ENCODE peak calls at places on chromosomes 7 and 10, in four cellular contexts. One of them, this sample, is unnamed.

GRCh38 chr7:66500087-66500486 is 128.6 kb upstream of the KCTD7 start:
- DNase-seq in HCT116: peak
- DNase-seq in GM12892: no peak
- DNase-seq in H54: no peak
- DNase-seq in this sample: no peak

GRCh38 chr7:66442385-66442784 is 186.3 kb upstream of the KCTD7 start:
- DNase-seq in HCT116: no peak
- DNase-seq in GM12892: no peak
- DNase-seq in H54: no peak
- DNase-seq in this sample: no peak

GRCh38 chr10:98312816-98313215 is 44.8 kb upstream of the LOXL4 start:
- DNase-seq in HCT116: no peak
- DNase-seq in GM12892: no peak
- DNase-seq in H54: no peak
- DNase-seq in this sample: no peak

GRCh38 chr7:100896743-100897051 is 1.0 kb upstream of the ACHE start:
- DNase-seq in HCT116: no peak
- DNase-seq in GM12892: no peak
- DNase-seq in H54: no peak
- DNase-seq in this sample: no peak

GRCh38 chr10:79442171-79443040 is 3.0 kb downstream of the ZCCHC24 start:
- DNase-seq in HCT116: no peak
- DNase-seq in GM12892: no peak
- DNase-seq in H54: no peak
- DNase-seq in this sample: no peak

GRCh38 chr7:32479574-32480200 is 10.5 kb downstream of the LSM5 start:
- DNase-seq in HCT116: peak
- DNase-seq in GM12892: no peak
- DNase-seq in H54: peak
- DNase-seq in this sample: peak

GRCh38 chr10:70176441-70176840 is 6.1 kb upstream of the SAR1A start:
- DNase-seq in HCT116: no peak
- DNase-seq in GM12892: no peak
- DNase-seq in H54: no peak
- DNase-seq in this sample: no peak

GRCh38 chr10:18140149-18140956 is at the start of gene CACNB2:
- DNase-seq in HCT116: no peak
- DNase-seq in GM12892: no peak
- DNase-seq in H54: no peak
- DNase-seq in this sample: no peak

GRCh38 chr10:128470302-128470962 is 344.2 kb upstream of the MKI67 start:
- DNase-seq in HCT116: no peak
- DNase-seq in GM12892: no peak
- DNase-seq in H54: no peak
- DNase-seq in this sample: no peak

GRCh38 chr7:121505021-121505420 is 108.9 kb upstream of the FAM3C start:
- DNase-seq in HCT116: no peak
- DNase-seq in GM12892: no peak
- DNase-seq in H54: peak
- DNase-seq in this sample: no peak

GRCh38 chr10:77240042-77240619 is 397.5 kb downstream of the KCNMA1 start:
- DNase-seq in HCT116: no peak
- DNase-seq in GM12892: no peak
- DNase-seq in H54: no peak
- DNase-seq in this sample: no peak

GRCh38 chr10:128029731-128030369 is 96.4 kb downstream of the MKI67 start:
- DNase-seq in HCT116: no peak
- DNase-seq in GM12892: no peak
- DNase-seq in H54: no peak
- DNase-seq in this sample: no peak

GRCh38 chr10:104321716-104322415 is 16.4 kb downstream of the ITPRIP start:
- DNase-seq in HCT116: no peak
- DNase-seq in GM12892: no peak
- DNase-seq in H54: no peak
- DNase-seq in this sample: no peak

GRCh38 chr7:88111136-88111748 is 108.6 kb downstream of the SRI start:
- DNase-seq in HCT116: peak
- DNase-seq in GM12892: no peak
- DNase-seq in H54: peak
- DNase-seq in this sample: peak

GRCh38 chr7:32217841-32218467 is 147.7 kb upstream of the PDE1C start:
- DNase-seq in HCT116: no peak
- DNase-seq in GM12892: no peak
- DNase-seq in H54: no peak
- DNase-seq in this sample: no peak

GRCh38 chr7:22943997-22944396 is 69.9 kb downstream of the HYCC1 start:
- DNase-seq in HCT116: no peak
- DNase-seq in GM12892: no peak
- DNase-seq in H54: no peak
- DNase-seq in this sample: no peak

GRCh38 chr7:104135760-104136558 is 71.9 kb downstream of the ORC5 start:
- DNase-seq in HCT116: no peak
- DNase-seq in GM12892: no peak
- DNase-seq in H54: no peak
- DNase-seq in this sample: no peak

GRCh38 chr7:116687801-116688201 is 15.8 kb downstream of the MET start:
- DNase-seq in HCT116: peak
- DNase-seq in GM12892: no peak
- DNase-seq in H54: peak
- DNase-seq in this sample: peak

DNA sequence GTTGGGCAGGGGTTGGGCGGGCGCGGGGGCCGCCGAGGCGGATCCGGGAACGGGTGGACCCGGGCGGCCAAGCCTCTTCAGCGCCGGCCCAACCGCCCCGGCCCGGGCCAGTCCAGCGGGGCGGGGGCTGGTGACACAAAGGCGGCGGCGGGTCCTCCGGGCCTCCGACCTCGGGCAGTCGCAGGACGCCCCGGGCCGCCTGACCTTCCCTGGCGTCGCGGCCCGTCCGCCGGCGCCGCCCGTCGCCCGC is 54.2 kb downstream of the METTL2B start:
- DNase-seq in HCT116: no peak
- DNase-seq in GM12892: no peak
- DNase-seq in H54: no peak
- DNase-seq in this sample: no peak
- TF ChIP-seq POLR2A in HCT116: peak
- TF ChIP-seq POLR2A in GM12892: peak
- TF ChIP-seq POLR2A in H54: peak
- TF ChIP-seq POLR2A in this sample: peak

GRCh38 chr7:128791121-128791967 is 424 bp upstream of the CCDC136 start:
- DNase-seq in HCT116: no peak
- DNase-seq in GM12892: peak
- DNase-seq in H54: peak
- DNase-seq in this sample: peak
- TF ChIP-seq POLR2A in HCT116: no peak
- TF ChIP-seq POLR2A in GM12892: no peak
- TF ChIP-seq POLR2A in H54: peak
- TF ChIP-seq POLR2A in this sample: no peak

GRCh38 chr10:58266003-58266825 is 1.5 kb downstream of the IPMK start:
- DNase-seq in HCT116: no peak
- DNase-seq in GM12892: no peak
- DNase-seq in H54: peak
- DNase-seq in this sample: peak

GRCh38 chr10:58268454-58268945 is 462 bp upstream of the CISD1 start:
- DNase-seq in HCT116: no peak
- DNase-seq in GM12892: no peak
- DNase-seq in H54: peak
- DNase-seq in this sample: no peak

GRCh38 chr10:58268946-58269831 is at the start of gene CISD1:
- DNase-seq in HCT116: peak
- DNase-seq in GM12892: peak
- DNase-seq in H54: peak
- DNase-seq in this sample: peak

GRCh38 chr10:58267713-58268453 is at the start of gene IPMK:
- DNase-seq in HCT116: peak
- DNase-seq in GM12892: peak
- DNase-seq in H54: peak
- DNase-seq in this sample: peak

GRCh38 chr10:58266826-58267712 is 625 bp downstream of the IPMK start:
- DNase-seq in HCT116: no peak
- DNase-seq in GM12892: no peak
- DNase-seq in H54: peak
- DNase-seq in this sample: peak
- TF ChIP-seq POLR2A in HCT116: no peak
- TF ChIP-seq POLR2A in GM12892: no peak
- TF ChIP-seq POLR2A in H54: no peak
- TF ChIP-seq POLR2A in this sample: no peak

DNA sequence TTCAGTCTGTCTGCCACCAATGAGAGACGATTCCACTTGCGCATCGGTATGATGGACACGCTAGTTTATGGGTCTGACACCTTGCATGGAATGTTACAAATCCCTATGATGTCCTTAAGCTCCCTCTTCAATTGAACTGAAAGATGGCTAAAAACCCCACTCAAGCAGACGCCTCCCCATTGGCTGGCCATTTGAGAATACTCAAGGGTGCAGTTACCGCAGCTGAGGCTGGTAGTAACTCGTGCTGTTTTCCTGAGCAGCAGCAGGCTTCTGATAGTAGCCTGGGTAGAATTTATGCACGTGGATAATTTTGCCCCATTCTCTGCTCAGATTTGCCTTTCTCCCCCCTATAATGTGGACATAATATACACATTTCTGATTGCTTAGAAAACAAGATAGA is 142.9 kb downstream of the HIBADH start:
- DNase-seq in HCT116: no peak
- DNase-seq in GM12892: no peak
- DNase-seq in H54: no peak
- DNase-seq in this sample: no peak
- TF ChIP-seq POLR2A in HCT116: no peak
- TF ChIP-seq POLR2A in GM12892: no peak
- TF ChIP-seq POLR2A in H54: no peak
- TF ChIP-seq POLR2A in this sample: no peak

GRCh38 chr7:44324204-44325126 is 929 bp downstream of the CAMK2B start:
- DNase-seq in HCT116: no peak
- DNase-seq in GM12892: no peak
- DNase-seq in H54: no peak
- DNase-seq in this sample: no peak
- TF ChIP-seq POLR2A in HCT116: no peak
- TF ChIP-seq POLR2A in GM12892: no peak
- TF ChIP-seq POLR2A in H54: no peak
- TF ChIP-seq POLR2A in this sample: no peak

GRCh38 chr7:44065431-44066110 is at the start of gene PGAM2:
- DNase-seq in HCT116: no peak
- DNase-seq in GM12892: no peak
- DNase-seq in H54: no peak
- DNase-seq in this sample: no peak
- TF ChIP-seq POLR2A in HCT116: no peak
- TF ChIP-seq POLR2A in GM12892: no peak
- TF ChIP-seq POLR2A in H54: peak
- TF ChIP-seq POLR2A in this sample: no peak

GRCh38 chr7:128392446-128393327 is 17.1 kb downstream of the IMPDH1 start:
- DNase-seq in HCT116: no peak
- DNase-seq in GM12892: no peak
- DNase-seq in H54: no peak
- DNase-seq in this sample: no peak

GRCh38 chr7:128390871-128391565 is 18.8 kb downstream of the IMPDH1 start:
- DNase-seq in HCT116: no peak
- DNase-seq in GM12892: no peak
- DNase-seq in H54: no peak
- DNase-seq in this sample: no peak

GRCh38 chr7:128389815-128390329 is 19.9 kb downstream of the IMPDH1 start:
- DNase-seq in HCT116: no peak
- DNase-seq in GM12892: no peak
- DNase-seq in H54: no peak
- DNase-seq in this sample: no peak

GRCh38 chr7:128393526-128394330 is 16.1 kb downstream of the IMPDH1 start:
- DNase-seq in HCT116: no peak
- DNase-seq in GM12892: no peak
- DNase-seq in H54: no peak
- DNase-seq in this sample: no peak

GRCh38 chr7:128391805-128392204 is 18.0 kb downstream of the IMPDH1 start:
- DNase-seq in HCT116: no peak
- DNase-seq in GM12892: no peak
- DNase-seq in H54: no peak
- DNase-seq in this sample: no peak
- TF ChIP-seq POLR2A in HCT116: no peak
- TF ChIP-seq POLR2A in GM12892: peak
- TF ChIP-seq POLR2A in H54: no peak
- TF ChIP-seq POLR2A in this sample: no peak

DNA sequence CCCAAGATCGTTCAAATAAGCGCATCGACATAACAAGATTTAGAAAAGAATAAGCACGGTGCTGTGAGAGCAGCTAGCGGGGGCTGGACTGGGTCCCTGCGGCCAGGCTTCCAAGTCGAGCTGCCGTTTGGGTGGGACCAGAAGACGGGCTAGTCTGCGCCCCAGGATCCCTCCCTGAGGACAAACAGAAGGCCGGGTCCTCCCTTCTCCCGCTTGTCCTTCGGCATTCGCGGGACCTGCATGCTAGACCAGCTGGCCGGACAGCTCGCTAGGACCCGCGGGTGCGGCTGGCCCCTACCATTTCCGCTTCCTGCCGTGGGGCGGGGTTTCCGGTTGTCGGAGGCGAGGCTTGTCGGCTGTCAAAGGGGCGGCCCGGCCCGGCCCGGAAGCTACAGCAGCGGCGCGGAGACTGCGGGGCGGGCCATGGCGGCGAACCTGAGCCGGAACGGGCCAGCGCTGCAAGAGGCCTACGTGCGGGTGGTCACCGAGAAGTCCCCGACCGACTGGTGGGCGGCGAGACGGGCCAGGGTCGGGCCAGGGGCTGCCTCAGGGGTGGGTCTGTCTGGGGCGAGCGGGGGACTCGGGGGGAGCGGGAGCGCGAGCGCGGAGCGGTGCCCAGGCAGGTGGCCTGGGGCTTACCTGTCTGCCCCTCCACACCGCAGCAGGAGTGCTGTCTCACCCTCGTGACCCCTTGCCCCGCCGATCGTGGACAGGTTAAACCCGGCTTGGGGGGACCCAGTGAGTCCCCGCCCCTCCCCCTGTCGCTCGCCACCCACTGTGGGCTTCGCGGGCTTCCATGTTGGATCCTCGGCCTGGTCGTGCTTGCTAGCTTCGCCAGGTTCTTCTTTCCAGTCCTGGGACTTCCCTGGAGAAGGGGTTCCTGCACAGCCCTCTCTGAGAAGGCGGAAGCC is at the start of gene DBNL:
- DNase-seq in HCT116: peak
- DNase-seq in GM12892: peak
- DNase-seq in H54: peak
- DNase-seq in this sample: peak
- TF ChIP-seq POLR2A in HCT116: peak
- TF ChIP-seq POLR2A in GM12892: peak
- TF ChIP-seq POLR2A in H54: peak
- TF ChIP-seq POLR2A in this sample: peak

GRCh38 chr10:91635401-91636400 is 2.8 kb upstream of the PPP1R3C start:
- DNase-seq in HCT116: peak
- DNase-seq in GM12892: no peak
- DNase-seq in H54: peak
- DNase-seq in this sample: peak

GRCh38 chr10:91634898-91635297 is 2.0 kb upstream of the PPP1R3C start:
- DNase-seq in HCT116: no peak
- DNase-seq in GM12892: no peak
- DNase-seq in H54: no peak
- DNase-seq in this sample: no peak

GRCh38 chr10:91630592-91630991 is 2.3 kb downstream of the PPP1R3C start:
- DNase-seq in HCT116: no peak
- DNase-seq in GM12892: no peak
- DNase-seq in H54: no peak
- DNase-seq in this sample: no peak

GRCh38 chr10:91634246-91634645 is 1.4 kb upstream of the PPP1R3C start:
- DNase-seq in HCT116: no peak
- DNase-seq in GM12892: no peak
- DNase-seq in H54: no peak
- DNase-seq in this sample: no peak

GRCh38 chr10:91632671-91633550 is at the start of gene PPP1R3C:
- DNase-seq in HCT116: no peak
- DNase-seq in GM12892: peak
- DNase-seq in H54: peak
- DNase-seq in this sample: peak
- TF ChIP-seq POLR2A in HCT116: no peak
- TF ChIP-seq POLR2A in GM12892: no peak
- TF ChIP-seq POLR2A in H54: peak
- TF ChIP-seq POLR2A in this sample: peak